ENCODE peak calls at places on chromosome 12, in five cellular contexts. I is astrocyte of the spinal cord, U is lower leg skin, B is dorsolateral prefrontal cortex, E is tibial nerve. S is an unnamed sample.
A peak's percentile ranks its signal among the peaks of the same experiment; 100 is the strongest.

GRCh38 chr12:1870086-1870485 is 48.4 kb downstream of the CACNA2D4 start:
- DNase-seq in I (no peak), U (no peak), B (no peak), E (no peak), S (no peak)

GRCh38 chr12:48003226-48004038 is 844 bp downstream of the COL2A1 start:
- DNase-seq in I (peak; percentile 3), U (no peak), B (no peak), E (no peak), S (no peak)

GRCh38 chr12:126424696-126425095 is 1359.5 kb downstream of the AACS start:
- DNase-seq in I (peak; percentile 48), U (no peak), B (no peak), E (no peak), S (no peak)

GRCh38 chr12:103801709-103802585 is 39.1 kb downstream of the NT5DC3 start:
- DNase-seq in I (peak; percentile 86), U (no peak), B (no peak), E (no peak), S (no peak)

GRCh38 chr12:805022-805632 is 52.7 kb downstream of the WNK1 start:
- DNase-seq in I (no peak), U (no peak), B (no peak), E (no peak), S (no peak)

GRCh38 chr12:54997914-54998507 is 13.4 kb upstream of the TESPA1 start:
- DNase-seq in I (no peak), U (no peak), B (no peak), E (no peak), S (no peak)

GRCh38 chr12:29672580-29672979 is 111.2 kb downstream of the TMTC1 start:
- DNase-seq in I (no peak), U (no peak), B (no peak), E (no peak), S (no peak)

GRCh38 chr12:6434205-6435180 is 10.3 kb upstream of the CD27 start:
- DNase-seq in I (no peak), U (no peak), B (no peak), E (no peak), S (no peak)

GRCh38 chr12:116423053-116423452 is 136.1 kb upstream of the MAP1LC3B2 start:
- DNase-seq in I (peak; percentile 26), U (no peak), B (no peak), E (no peak), S (no peak)

GRCh38 chr12:93748672-93749403 is 71.7 kb downstream of the CRADD start:
- DNase-seq in I (no peak), U (no peak), B (no peak), E (no peak), S (no peak)

GRCh38 chr12:12214201-12214600 is 52.6 kb downstream of the LRP6 start:
- DNase-seq in I (no peak), U (no peak), B (no peak), E (no peak), S (no peak)

GRCh38 chr12:49707812-49708147 is 575 bp upstream of the FMNL3 start:
- DNase-seq in I (no peak), U (no peak), B (peak; percentile 5), E (no peak), S (no peak)

GRCh38 chr12:171743-172705 is 41.9 kb downstream of the SLC6A12 start:
- DNase-seq in I (no peak), U (no peak), B (no peak), E (no peak), S (no peak)

GRCh38 chr12:96578526-96579125 is 89.2 kb downstream of the CFAP54 start:
- DNase-seq in I (peak; percentile 67), U (no peak), B (no peak), E (no peak), S (no peak)

GRCh38 chr12:6788972-6789905 is at the start of gene CD4:
- DNase-seq in I (no peak), U (peak; percentile 70), B (no peak), E (no peak), S (peak; percentile 76)

GRCh38 chr12:59650594-59651229 is 54.9 kb downstream of the SLC16A7 start:
- DNase-seq in I (peak; percentile 52), U (no peak), B (peak; percentile 7), E (no peak), S (no peak)

GRCh38 chr12:116631619-116632018 is 72.4 kb downstream of the MAP1LC3B2 start:
- DNase-seq in I (no peak), U (no peak), B (no peak), E (no peak), S (no peak)

GRCh38 chr12:102169922-102170698 is 27.5 kb downstream of the PMCH start:
- DNase-seq in I (peak; percentile 32), U (no peak), B (no peak), E (peak; percentile 15), S (no peak)

GRCh38 chr12:47881826-47882427 is 22.9 kb downstream of the VDR start:
- DNase-seq in I (peak; percentile 94), U (peak; percentile 81), B (no peak), E (peak; percentile 70), S (peak; percentile 80)

GRCh38 chr12:98296462-98297079 is 218.8 kb upstream of the TMPO start:
- DNase-seq in I (no peak), U (no peak), B (no peak), E (no peak), S (no peak)

GRCh38 chr12:121005346-121005815 is 10.9 kb downstream of the C12orf43 start:
- DNase-seq in I (peak; percentile 38), U (no peak), B (no peak), E (no peak), S (no peak)

DNA sequence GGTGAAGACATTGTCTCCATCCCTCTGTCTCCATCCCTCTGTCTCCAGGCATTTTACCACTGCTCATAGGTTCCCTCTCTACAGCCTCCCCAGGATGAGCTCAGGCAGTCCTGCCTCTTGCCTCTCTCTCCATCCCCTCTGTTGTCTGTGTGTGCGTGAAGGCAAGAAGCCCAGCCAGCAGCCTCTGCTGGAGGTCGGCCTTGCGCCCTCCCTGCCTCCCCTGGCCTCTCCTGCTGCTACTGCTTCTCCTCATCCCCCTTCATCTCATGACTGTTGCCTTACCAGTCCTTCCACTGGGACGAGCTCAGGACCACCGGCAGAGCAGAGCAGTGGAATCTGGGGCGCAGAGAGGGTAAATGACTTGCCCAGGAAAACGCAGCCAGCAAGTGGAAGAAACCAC is 3.2 kb downstream of the KRT80 start:
- DNase-seq in I (no peak), U (no peak), B (no peak), E (no peak), S (no peak)
- TF ChIP-seq CTCF in I (no peak), U (no peak), B (no peak), E (no peak), S (no peak)

DNA sequence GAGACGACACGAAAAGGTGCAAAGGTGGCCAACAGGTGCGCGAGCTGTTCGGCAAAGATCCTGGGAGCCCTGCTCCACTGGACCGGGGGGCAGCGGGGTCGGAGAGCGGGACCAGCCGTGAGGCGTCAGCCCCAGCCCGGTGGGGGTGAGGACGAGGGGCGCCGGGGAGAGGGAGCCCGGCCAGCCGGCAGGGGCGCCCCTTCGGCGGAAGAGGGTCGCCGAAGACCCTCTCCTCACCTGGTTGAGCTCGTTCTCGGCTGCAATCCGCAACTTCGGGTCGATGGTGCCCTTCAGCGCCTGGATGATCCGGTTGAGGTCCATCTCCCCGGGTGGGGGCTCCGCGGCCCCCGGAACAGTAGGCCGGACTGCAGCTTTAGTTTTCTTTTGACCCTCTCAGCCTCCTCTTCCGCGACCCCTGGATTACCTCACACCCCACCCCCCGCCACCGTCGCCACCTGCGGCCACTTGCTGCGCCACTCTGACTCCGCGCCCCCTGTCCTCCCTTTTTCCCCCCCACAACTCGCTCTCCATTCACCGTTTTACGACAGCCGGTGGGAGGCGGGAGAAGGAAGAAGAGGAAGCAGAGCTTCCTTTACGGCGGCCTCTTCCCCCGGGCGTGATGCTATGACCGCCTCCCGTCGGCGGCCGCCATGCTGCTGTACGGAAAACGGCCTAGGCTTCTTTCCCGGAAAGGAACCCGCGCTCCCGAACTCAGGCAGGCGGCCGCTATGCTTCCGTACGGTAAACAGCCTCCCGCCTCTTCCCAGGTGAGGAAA is at the start of gene IPO8:
- DNase-seq in I (peak; percentile 93), U (peak; percentile 91), B (peak; percentile 93), E (peak; percentile 88), S (peak; percentile 96)
- TF ChIP-seq CTCF in I (peak; percentile 50), U (no peak), B (no peak), E (no peak), S (no peak)

DNA sequence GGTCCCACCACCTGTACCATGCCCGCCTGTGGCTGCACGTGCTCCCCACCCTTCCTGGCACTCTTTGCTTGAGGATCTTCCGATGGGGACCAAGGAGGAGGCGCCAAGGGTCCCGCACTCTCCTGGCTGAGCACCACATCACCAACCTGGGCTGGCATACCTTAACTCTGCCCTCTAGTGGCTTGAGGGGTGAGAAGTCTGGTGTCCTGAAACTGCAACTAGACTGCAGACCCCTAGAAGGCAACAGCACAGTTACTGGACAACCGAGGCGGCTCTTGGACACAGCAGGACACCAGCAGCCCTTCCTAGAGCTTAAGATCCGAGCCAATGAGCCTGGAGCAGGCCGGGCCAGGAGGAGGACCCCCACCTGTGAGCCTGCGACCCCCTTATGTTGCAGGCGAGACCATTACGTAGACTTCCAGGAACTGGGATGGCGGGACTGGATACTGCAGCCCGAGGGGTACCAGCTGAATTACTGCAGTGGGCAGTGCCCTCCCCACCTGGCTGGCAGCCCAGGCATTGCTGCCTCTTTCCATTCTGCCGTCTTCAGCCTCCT is 1.1 kb downstream of the INHBE start:
- DNase-seq in I (peak; percentile 41), U (no peak), B (peak; percentile 51), E (no peak), S (no peak)
- TF ChIP-seq CTCF in I (peak; percentile 70), U (no peak), B (peak; percentile 9), E (no peak), S (no peak)

GRCh38 chr12:52975204-52975603 is 26.3 kb downstream of the KRT18 start:
- DNase-seq in I (no peak), U (no peak), B (no peak), E (no peak), S (no peak)
- TF ChIP-seq CTCF in I (no peak), U (no peak), B (no peak), E (no peak), S (no peak)

DNA sequence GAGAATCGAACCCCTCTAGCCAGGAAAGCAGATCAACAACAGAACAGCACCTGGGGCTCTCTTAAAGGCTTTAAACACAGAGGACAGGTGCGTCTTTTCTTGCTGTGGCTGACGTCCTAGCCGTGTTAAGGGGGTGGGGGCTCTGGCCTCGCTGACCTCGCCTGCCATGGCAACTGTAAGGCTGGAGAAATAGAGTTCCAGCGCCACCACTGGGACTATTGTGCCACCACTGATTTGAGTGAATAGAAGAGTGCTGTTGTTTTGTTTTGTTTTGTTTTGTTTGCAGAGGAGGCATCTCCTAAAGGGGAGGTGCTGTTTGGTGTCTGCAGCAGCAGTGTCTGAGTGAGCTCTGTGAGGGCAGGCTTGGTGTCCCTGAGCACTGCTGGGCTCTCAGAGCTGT is 34.2 kb upstream of the PRMT8 start:
- DNase-seq in I (no peak), U (no peak), B (no peak), E (no peak), S (no peak)
- TF ChIP-seq CTCF in I (no peak), U (no peak), B (no peak), E (no peak), S (no peak)

S was measured in tibial artery.